ENCODE peak calls at places on chromosomes 2 and 18, in eight cellular contexts. One of them, this sample, is unnamed. For H3K36me3 and H3K9me2, the result is how much of the 10 kb centered on the place peaks cover.

GRCh38 chr2:175684466-175684865 is 317.6 kb downstream of the LNPK start:
- DNase-seq in GM23338: peak
- DNase-seq in OCI-LY7: no peak
- DNase-seq in hepatocyte: no peak
- DNase-seq in HCT116: no peak
- DNase-seq in SK-N-SH: no peak
- DNase-seq in PC-3: no peak
- DNase-seq in Karpas-422: no peak
- DNase-seq in this sample: no peak

GRCh38 chr18:36583155-36583745 is 245.6 kb downstream of the TPGS2 start:
- DNase-seq in GM23338: peak
- DNase-seq in OCI-LY7: no peak
- DNase-seq in hepatocyte: no peak
- DNase-seq in HCT116: no peak
- DNase-seq in SK-N-SH: no peak
- DNase-seq in PC-3: no peak
- DNase-seq in Karpas-422: no peak
- DNase-seq in this sample: no peak

GRCh38 chr2:28449489-28450395 is 46.1 kb upstream of the PLB1 start:
- DNase-seq in GM23338: peak
- DNase-seq in OCI-LY7: no peak
- DNase-seq in hepatocyte: peak
- DNase-seq in HCT116: peak
- DNase-seq in SK-N-SH: no peak
- DNase-seq in PC-3: peak
- DNase-seq in Karpas-422: no peak
- DNase-seq in this sample: no peak

GRCh38 chr2:218877331-218877730 is 3.3 kb upstream of the WNT10A start:
- DNase-seq in GM23338: no peak
- DNase-seq in OCI-LY7: peak
- DNase-seq in hepatocyte: peak
- DNase-seq in HCT116: no peak
- DNase-seq in SK-N-SH: peak
- DNase-seq in PC-3: no peak
- DNase-seq in Karpas-422: no peak
- DNase-seq in this sample: no peak

GRCh38 chr2:72132981-72133720 is 14.5 kb downstream of the CYP26B1 start:
- DNase-seq in GM23338: no peak
- DNase-seq in OCI-LY7: no peak
- DNase-seq in hepatocyte: no peak
- DNase-seq in HCT116: no peak
- DNase-seq in SK-N-SH: peak
- DNase-seq in PC-3: no peak
- DNase-seq in Karpas-422: no peak
- DNase-seq in this sample: no peak

GRCh38 chr2:138430181-138430580 is 71.4 kb upstream of the SPOPL start:
- DNase-seq in GM23338: no peak
- DNase-seq in OCI-LY7: no peak
- DNase-seq in hepatocyte: no peak
- DNase-seq in HCT116: no peak
- DNase-seq in SK-N-SH: no peak
- DNase-seq in PC-3: no peak
- DNase-seq in Karpas-422: no peak
- DNase-seq in this sample: no peak

GRCh38 chr2:20561703-20562454 is 89.0 kb downstream of the HS1BP3 start:
- DNase-seq in GM23338: peak
- DNase-seq in OCI-LY7: no peak
- DNase-seq in hepatocyte: peak
- DNase-seq in HCT116: no peak
- DNase-seq in SK-N-SH: no peak
- DNase-seq in PC-3: no peak
- DNase-seq in Karpas-422: no peak
- DNase-seq in this sample: no peak

GRCh38 chr2:240236217-240237111 is 96.0 kb upstream of the OTOS start:
- DNase-seq in GM23338: no peak
- DNase-seq in OCI-LY7: no peak
- DNase-seq in hepatocyte: no peak
- DNase-seq in HCT116: no peak
- DNase-seq in SK-N-SH: peak
- DNase-seq in PC-3: no peak
- DNase-seq in Karpas-422: no peak
- DNase-seq in this sample: peak

GRCh38 chr2:168697668-168698121 is 104.7 kb upstream of the NOSTRIN start:
- DNase-seq in GM23338: no peak
- DNase-seq in OCI-LY7: no peak
- DNase-seq in hepatocyte: peak
- DNase-seq in HCT116: no peak
- DNase-seq in SK-N-SH: no peak
- DNase-seq in PC-3: peak
- DNase-seq in Karpas-422: no peak
- DNase-seq in this sample: no peak

GRCh38 chr18:57083485-57083884 is 63.4 kb upstream of the BOD1L2 start:
- DNase-seq in GM23338: no peak
- DNase-seq in OCI-LY7: no peak
- DNase-seq in hepatocyte: no peak
- DNase-seq in HCT116: no peak
- DNase-seq in SK-N-SH: no peak
- DNase-seq in PC-3: no peak
- DNase-seq in Karpas-422: no peak
- DNase-seq in this sample: no peak
- H3K4me2 ChIP-seq in GM23338: no peak
- H3K4me2 ChIP-seq in OCI-LY7: peak
- H3K4me2 ChIP-seq in hepatocyte: no peak
- H3K4me2 ChIP-seq in HCT116: no peak
- H3K4me2 ChIP-seq in SK-N-SH: no peak
- H3K4me2 ChIP-seq in PC-3: no peak
- H3K4me2 ChIP-seq in Karpas-422: no peak
- H3K4me2 ChIP-seq in this sample: peak

GRCh38 chr2:229798446-229799147 is 84.2 kb upstream of the DNER start:
- DNase-seq in GM23338: no peak
- DNase-seq in OCI-LY7: no peak
- DNase-seq in hepatocyte: no peak
- DNase-seq in HCT116: no peak
- DNase-seq in SK-N-SH: no peak
- DNase-seq in PC-3: no peak
- DNase-seq in Karpas-422: no peak
- DNase-seq in this sample: no peak

GRCh38 chr2:229802785-229803184 is 88.4 kb upstream of the DNER start:
- DNase-seq in GM23338: no peak
- DNase-seq in OCI-LY7: no peak
- DNase-seq in hepatocyte: no peak
- DNase-seq in HCT116: no peak
- DNase-seq in SK-N-SH: no peak
- DNase-seq in PC-3: no peak
- DNase-seq in Karpas-422: no peak
- DNase-seq in this sample: no peak

GRCh38 chr2:229805559-229805958 is 91.2 kb upstream of the DNER start:
- DNase-seq in GM23338: no peak
- DNase-seq in OCI-LY7: no peak
- DNase-seq in hepatocyte: no peak
- DNase-seq in HCT116: no peak
- DNase-seq in SK-N-SH: no peak
- DNase-seq in PC-3: no peak
- DNase-seq in Karpas-422: no peak
- DNase-seq in this sample: no peak

GRCh38 chr2:229800997-229801754 is 86.8 kb upstream of the DNER start:
- DNase-seq in GM23338: peak
- DNase-seq in OCI-LY7: peak
- DNase-seq in hepatocyte: peak
- DNase-seq in HCT116: peak
- DNase-seq in SK-N-SH: peak
- DNase-seq in PC-3: peak
- DNase-seq in Karpas-422: peak
- DNase-seq in this sample: peak
- H3K36me3 ChIP-seq in GM23338: under half
- H3K36me3 ChIP-seq in OCI-LY7: half or more
- H3K36me3 ChIP-seq in hepatocyte: under half
- H3K36me3 ChIP-seq in HCT116: under half
- H3K36me3 ChIP-seq in SK-N-SH: half or more
- H3K36me3 ChIP-seq in PC-3: half or more
- H3K36me3 ChIP-seq in Karpas-422: half or more
- H3K36me3 ChIP-seq in this sample: under half

GRCh38 chr18:47611649-47612048 is 318.8 kb downstream of the SMAD2 start:
- DNase-seq in GM23338: no peak
- DNase-seq in OCI-LY7: no peak
- DNase-seq in hepatocyte: no peak
- DNase-seq in HCT116: no peak
- DNase-seq in SK-N-SH: no peak
- DNase-seq in PC-3: no peak
- DNase-seq in Karpas-422: no peak
- DNase-seq in this sample: no peak
- H3K9me2 ChIP-seq in GM23338: under half
- H3K9me2 ChIP-seq in OCI-LY7: under half
- H3K9me2 ChIP-seq in hepatocyte: under half
- H3K9me2 ChIP-seq in HCT116: under half
- H3K9me2 ChIP-seq in SK-N-SH: under half
- H3K9me2 ChIP-seq in PC-3: under half
- H3K9me2 ChIP-seq in Karpas-422: under half
- H3K9me2 ChIP-seq in this sample: under half

GRCh38 chr2:62844311-62845090 is 139.0 kb downstream of the EHBP1 start:
- DNase-seq in GM23338: no peak
- DNase-seq in OCI-LY7: no peak
- DNase-seq in hepatocyte: no peak
- DNase-seq in HCT116: no peak
- DNase-seq in SK-N-SH: no peak
- DNase-seq in PC-3: no peak
- DNase-seq in Karpas-422: no peak
- DNase-seq in this sample: no peak
- H3K4me2 ChIP-seq in GM23338: no peak
- H3K4me2 ChIP-seq in OCI-LY7: no peak
- H3K4me2 ChIP-seq in hepatocyte: no peak
- H3K4me2 ChIP-seq in HCT116: no peak
- H3K4me2 ChIP-seq in SK-N-SH: no peak
- H3K4me2 ChIP-seq in PC-3: no peak
- H3K4me2 ChIP-seq in Karpas-422: no peak
- H3K4me2 ChIP-seq in this sample: no peak

This sample was measured in MM.1S.